ENCODE peak calls at places on chromosomes 4 and X, in eight cellular contexts. K is A549, P is astrocyte, T is endothelial cell of umbilical vein, C is mammary epithelial cell, H is fibroblast of lung, B is keratinocyte, O is SK-N-SH. E is an unnamed sample.

GRCh38 chr4:125390126-125390525 is 75.4 kb downstream of the FAT4 start:
- DNase-seq in O (no peak), P (peak; percentile 84), C (peak; percentile 64), B (no peak), K (no peak), T (peak; percentile 86), H (peak; percentile 85), E (no peak)

GRCh38 chr4:3862640-3863420 is 96.6 kb downstream of the ADRA2C start:
- DNase-seq in O (no peak), P (no peak), B (no peak), T (peak; percentile 81), H (no peak), K (no peak), C (no peak), E (no peak)

GRCh38 chr4:138451264-138451663 is 209.1 kb upstream of the SLC7A11 start:
- DNase-seq in K (no peak), P (no peak), T (no peak), O (no peak), C (no peak), B (no peak), H (no peak), E (no peak)

GRCh38 chr4:112358952-112359749 is 62.0 kb downstream of the ALPK1 start:
- DNase-seq in B (no peak), O (no peak), H (no peak), K (no peak), P (no peak), T (no peak), C (no peak), E (no peak)

GRCh38 chr4:141560056-141560455 is 76.3 kb upstream of the IL15 start:
- DNase-seq in C (peak; percentile 38), B (no peak), P (no peak), K (no peak), T (no peak), O (no peak), H (no peak), E (no peak)

GRCh38 chr4:45036677-45037076 is 310.3 kb upstream of the GNPDA2 start:
- DNase-seq in O (no peak), P (no peak), K (no peak), B (no peak), H (no peak), T (no peak), C (peak; percentile 69), E (no peak)

GRCh38 chrX:139973290-139973689 is 8.0 kb upstream of the CXorf66 start:
- DNase-seq in T (no peak), O (no peak), K (no peak), H (no peak), P (no peak), C (no peak), B (no peak), E (no peak)

GRCh38 chr4:116101321-116101720 is 984.1 kb downstream of the TRAM1L1 start:
- DNase-seq in O (no peak), H (no peak), B (no peak), K (no peak), T (no peak), P (no peak), C (no peak), E (no peak)

GRCh38 chr4:9409793-9410192 is 34.4 kb upstream of the DEFB131A start:
- DNase-seq in T (no peak), C (no peak), B (no peak), H (no peak), P (no peak), K (no peak), O (no peak), E (no peak)

GRCh38 chr4:2964077-2964471 is 703 bp downstream of the GRK4 start:
- DNase-seq in O (peak; percentile 62), K (no peak), H (no peak), T (peak; percentile 28), P (no peak), C (no peak), B (no peak), E (no peak)

GRCh38 chr4:112747035-112747434 is 110.1 kb downstream of the LARP7 start:
- DNase-seq in T (no peak), P (no peak), B (no peak), O (no peak), H (no peak), C (no peak), K (no peak), E (no peak)

GRCh38 chr4:142402925-142403324 is 443.2 kb downstream of the INPP4B start:
- DNase-seq in T (peak; percentile 41), P (peak; percentile 39), H (peak; percentile 53), B (no peak), O (no peak), C (peak; percentile 49), K (peak; percentile 7), E (no peak)

GRCh38 chr4:120829113-120829831 is 93.3 kb downstream of the PRDM5 start:
- DNase-seq in O (peak; percentile 31), K (no peak), B (no peak), C (no peak), H (peak; percentile 69), T (no peak), P (no peak), E (no peak)

GRCh38 chrX:41634284-41634683 is 54.5 kb upstream of the GPR34 start:
- DNase-seq in H (peak; percentile 70), C (no peak), O (no peak), T (peak; percentile 1), K (no peak), B (no peak), P (peak; percentile 50), E (peak; percentile 6)

GRCh38 chrX:68249401-68249831 is 183.9 kb downstream of the OPHN1 start:
- DNase-seq in C (no peak), O (no peak), P (no peak), T (no peak), B (no peak), K (no peak), H (peak; percentile 56), E (no peak)

GRCh38 chr4:183073838-183074145 is 25.3 kb upstream of the WWC2 start:
- DNase-seq in B (no peak), K (no peak), H (no peak), P (no peak), O (no peak), C (no peak), T (no peak), E (no peak)

GRCh38 chr4:11497972-11498371 is 69.3 kb upstream of the HS3ST1 start:
- DNase-seq in B (peak; percentile 56), O (no peak), C (peak; percentile 84), H (no peak), P (no peak), K (no peak), T (no peak), E (no peak)

GRCh38 chr4:119873794-119874325 is 192.8 kb downstream of the MAD2L1 start:
- DNase-seq in O (no peak), H (no peak), C (no peak), B (no peak), K (no peak), P (no peak), T (no peak), E (no peak)

GRCh38 chrX:149286940-149287349 is 218.2 kb downstream of the IDS start:
- DNase-seq in P (peak; percentile 11), B (no peak), C (peak; percentile 33), H (peak; percentile 55), O (peak; percentile 33), T (peak; percentile 51), K (peak; percentile 38), E (peak; percentile 52)

GRCh38 chrX:13064599-13065143 is 20.3 kb upstream of the FAM9C start:
- DNase-seq in T (no peak), K (peak; percentile 79), O (no peak), B (no peak), P (peak; percentile 77), C (no peak), H (peak; percentile 93), E (no peak)

GRCh38 chrX:2626750-2627149 is 64.3 kb upstream of the CD99 start:
- DNase-seq in K (no peak), C (no peak), H (no peak), P (no peak), T (no peak), O (no peak), B (no peak), E (no peak)

GRCh38 chrX:76148753-76149152 is 24.1 kb upstream of the PBDC1 start:
- DNase-seq in C (peak; percentile 30), B (no peak), T (peak; percentile 52), O (no peak), H (peak; percentile 60), K (peak; percentile 51), P (peak; percentile 20), E (peak; percentile 75)

DNA sequence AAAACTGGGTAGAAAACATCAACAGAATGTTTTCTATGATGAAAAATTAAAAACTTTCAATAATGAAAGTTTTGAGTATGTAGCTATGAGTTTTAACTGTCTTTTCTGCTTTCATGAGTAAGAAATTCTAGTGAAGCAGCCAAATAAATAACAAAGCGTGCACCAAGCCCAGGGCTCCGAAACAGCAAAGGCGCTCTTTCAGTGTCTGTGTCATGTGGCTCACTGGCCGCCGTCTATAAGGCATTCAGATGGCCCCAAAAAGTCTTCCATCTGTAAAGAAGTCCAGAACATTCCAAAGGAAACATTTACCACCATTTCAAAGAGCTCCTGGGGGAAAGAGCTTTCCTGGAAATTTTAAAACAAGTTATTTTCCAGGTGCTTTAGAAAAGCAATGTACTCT is 139.9 kb downstream of the AFAP1 start:
- DNase-seq in B (no peak), H (no peak), O (no peak), P (no peak), K (no peak), T (no peak), C (no peak), E (no peak)
- H3K4me3 ChIP-seq in B (no peak overlapping the region), H (no peak overlapping the region), O (no peak overlapping the region), P (no peak overlapping the region), K (no peak overlapping the region), T (no peak overlapping the region), C (no peak overlapping the region), E (no peak overlapping the region)

DNA sequence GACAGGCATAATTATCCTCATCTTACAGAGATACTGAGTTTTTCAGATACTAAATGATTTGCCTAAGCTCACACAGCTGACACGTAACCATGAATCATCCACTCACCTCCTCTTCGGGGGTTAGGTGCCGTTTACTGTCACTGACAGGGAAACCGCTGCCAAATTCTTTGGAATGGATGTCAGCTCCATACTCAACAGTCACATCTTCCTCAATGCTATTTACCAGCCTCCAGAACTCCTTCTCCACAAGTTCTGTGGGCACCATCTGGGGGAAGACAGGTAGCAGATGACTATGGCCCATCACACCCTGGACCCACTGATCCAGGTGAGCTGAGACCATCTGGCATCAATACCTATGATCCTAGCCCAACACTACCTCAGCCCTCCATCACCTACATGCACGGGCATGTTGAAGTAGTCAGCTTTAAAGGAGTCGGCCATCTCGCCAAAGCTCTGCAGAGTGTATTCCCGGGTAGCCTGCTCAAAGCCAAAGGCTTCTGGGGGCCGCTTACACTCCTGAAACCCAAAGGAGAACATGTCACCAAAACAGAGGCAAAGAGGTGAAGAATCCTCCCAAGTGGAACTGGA is 13.5 kb downstream of the KDM5C start:
- DNase-seq in C (peak; percentile 74), K (no peak), O (no peak), B (peak; percentile 32), H (no peak), P (peak; percentile 50), T (no peak), E (no peak)
- H3K4me2 ChIP-seq in C (peak overlapping the region; percentile 45), K (no peak overlapping the region), O (no peak overlapping the region), B (peak overlapping the region; percentile 27), H (no peak overlapping the region), P (no peak overlapping the region), T (no peak overlapping the region), E (no peak overlapping the region)

GRCh38 chrX:153494541-153495361 is at the start of gene BGN:
- DNase-seq in C (no peak), K (no peak), T (peak; percentile 81), H (peak; percentile 41), P (peak; percentile 63), B (no peak), O (peak; percentile 68), E (no peak)
- TF ChIP-seq CTCF in C (no peak), K (no peak), T (peak; percentile 48), H (peak; percentile 43), P (peak; percentile 17), B (no peak), O (peak; percentile 57), E (no peak)

GRCh38 chr4:118833192-118833820 is 2.6 kb downstream of the SEC24D start:
- DNase-seq in C (no peak), H (no peak), P (no peak), K (no peak), O (no peak), B (no peak), T (no peak), E (no peak)
- H3K4me3 ChIP-seq in C (no peak overlapping the region), H (peak overlapping the region; percentile 98), P (peak overlapping the region; percentile 88), K (no peak overlapping the region), O (no peak overlapping the region), B (no peak overlapping the region), T (no peak overlapping the region), E (peak overlapping the region; percentile 86)

E was measured in MM.1S.